ENCODE peak calls at places on chromosomes 2 and 18, in nine cellular contexts. One of them, this sample, is unnamed.

GRCh38 chr2:105732955-105733607 is 11.6 kb upstream of the NCK2 start:
- DNase-seq in H7: no peak
- DNase-seq in neural crest cell: no peak
- DNase-seq in cardiac muscle cell: no peak
- DNase-seq in NT2/D1: no peak
- DNase-seq in iPS DF 19.7: no peak
- DNase-seq in naive thymus-derived CD4-positive, alpha-beta T cell: no peak
- DNase-seq in activated CD4-positive, alpha-beta T cell treated with anti-CD3 and anti-CD28 coated beads for 4 hours: no peak
- DNase-seq in D721Med: no peak
- DNase-seq in this sample: no peak

GRCh38 chr18:60549338-60549960 is 176.9 kb upstream of the MC4R start:
- DNase-seq in D721Med: peak; percentile 56
- DNase-seq in naive thymus-derived CD4-positive, alpha-beta T cell: no peak
- DNase-seq in activated CD4-positive, alpha-beta T cell treated with anti-CD3 and anti-CD28 coated beads for 4 hours: no peak
- DNase-seq in iPS DF 19.7: no peak
- DNase-seq in cardiac muscle cell: peak; percentile 87
- DNase-seq in NT2/D1: peak; percentile 30
- DNase-seq in neural crest cell: peak; percentile 28
- DNase-seq in H7: no peak
- DNase-seq in this sample: peak; percentile 68

GRCh38 chr2:120425014-120425413 is 79.1 kb downstream of the INHBB start:
- DNase-seq in H7: no peak
- DNase-seq in naive thymus-derived CD4-positive, alpha-beta T cell: no peak
- DNase-seq in neural crest cell: no peak
- DNase-seq in iPS DF 19.7: no peak
- DNase-seq in activated CD4-positive, alpha-beta T cell treated with anti-CD3 and anti-CD28 coated beads for 4 hours: no peak
- DNase-seq in cardiac muscle cell: no peak
- DNase-seq in NT2/D1: no peak
- DNase-seq in D721Med: no peak
- DNase-seq in this sample: no peak

GRCh38 chr18:23972416-23972815 is 42.1 kb upstream of the TTC39C start:
- DNase-seq in H7: no peak
- DNase-seq in cardiac muscle cell: no peak
- DNase-seq in D721Med: no peak
- DNase-seq in neural crest cell: no peak
- DNase-seq in NT2/D1: no peak
- DNase-seq in activated CD4-positive, alpha-beta T cell treated with anti-CD3 and anti-CD28 coated beads for 4 hours: peak; percentile 33
- DNase-seq in naive thymus-derived CD4-positive, alpha-beta T cell: no peak
- DNase-seq in iPS DF 19.7: no peak
- DNase-seq in this sample: no peak

GRCh38 chr2:69113627-69114026 is 100.6 kb downstream of the ANTXR1 start:
- DNase-seq in cardiac muscle cell: no peak
- DNase-seq in iPS DF 19.7: no peak
- DNase-seq in naive thymus-derived CD4-positive, alpha-beta T cell: no peak
- DNase-seq in H7: no peak
- DNase-seq in D721Med: no peak
- DNase-seq in neural crest cell: no peak
- DNase-seq in NT2/D1: no peak
- DNase-seq in activated CD4-positive, alpha-beta T cell treated with anti-CD3 and anti-CD28 coated beads for 4 hours: no peak
- DNase-seq in this sample: no peak

GRCh38 chr2:149169653-149170052 is 131.2 kb downstream of the LYPD6B start:
- DNase-seq in NT2/D1: no peak
- DNase-seq in cardiac muscle cell: no peak
- DNase-seq in D721Med: no peak
- DNase-seq in iPS DF 19.7: no peak
- DNase-seq in activated CD4-positive, alpha-beta T cell treated with anti-CD3 and anti-CD28 coated beads for 4 hours: no peak
- DNase-seq in neural crest cell: no peak
- DNase-seq in naive thymus-derived CD4-positive, alpha-beta T cell: no peak
- DNase-seq in H7: no peak
- DNase-seq in this sample: no peak

GRCh38 chr2:100831831-100832230 is 11.9 kb downstream of the NPAS2 start:
- DNase-seq in iPS DF 19.7: no peak
- DNase-seq in cardiac muscle cell: no peak
- DNase-seq in H7: no peak
- DNase-seq in naive thymus-derived CD4-positive, alpha-beta T cell: no peak
- DNase-seq in activated CD4-positive, alpha-beta T cell treated with anti-CD3 and anti-CD28 coated beads for 4 hours: no peak
- DNase-seq in neural crest cell: no peak
- DNase-seq in NT2/D1: no peak
- DNase-seq in D721Med: no peak
- DNase-seq in this sample: no peak

GRCh38 chr2:40243581-40243980 is 208.3 kb downstream of the SLC8A1 start:
- DNase-seq in naive thymus-derived CD4-positive, alpha-beta T cell: no peak
- DNase-seq in D721Med: no peak
- DNase-seq in NT2/D1: no peak
- DNase-seq in neural crest cell: no peak
- DNase-seq in cardiac muscle cell: peak; percentile 36
- DNase-seq in iPS DF 19.7: no peak
- DNase-seq in activated CD4-positive, alpha-beta T cell treated with anti-CD3 and anti-CD28 coated beads for 4 hours: no peak
- DNase-seq in H7: no peak
- DNase-seq in this sample: peak; percentile 56

GRCh38 chr2:133346654-133347053 is 221.6 kb downstream of the NCKAP5 start:
- DNase-seq in NT2/D1: no peak
- DNase-seq in H7: no peak
- DNase-seq in naive thymus-derived CD4-positive, alpha-beta T cell: no peak
- DNase-seq in activated CD4-positive, alpha-beta T cell treated with anti-CD3 and anti-CD28 coated beads for 4 hours: no peak
- DNase-seq in cardiac muscle cell: no peak
- DNase-seq in D721Med: no peak
- DNase-seq in neural crest cell: no peak
- DNase-seq in iPS DF 19.7: no peak
- DNase-seq in this sample: no peak

GRCh38 chr2:1283020-1283801 is 130.1 kb upstream of the TPO start:
- DNase-seq in D721Med: no peak
- DNase-seq in cardiac muscle cell: no peak
- DNase-seq in H7: no peak
- DNase-seq in iPS DF 19.7: no peak
- DNase-seq in NT2/D1: no peak
- DNase-seq in activated CD4-positive, alpha-beta T cell treated with anti-CD3 and anti-CD28 coated beads for 4 hours: no peak
- DNase-seq in neural crest cell: no peak
- DNase-seq in naive thymus-derived CD4-positive, alpha-beta T cell: no peak
- DNase-seq in this sample: no peak

GRCh38 chr2:1446281-1446680 is 33.0 kb downstream of the TPO start:
- DNase-seq in H7: no peak
- DNase-seq in activated CD4-positive, alpha-beta T cell treated with anti-CD3 and anti-CD28 coated beads for 4 hours: no peak
- DNase-seq in D721Med: no peak
- DNase-seq in neural crest cell: no peak
- DNase-seq in naive thymus-derived CD4-positive, alpha-beta T cell: no peak
- DNase-seq in cardiac muscle cell: no peak
- DNase-seq in NT2/D1: no peak
- DNase-seq in iPS DF 19.7: no peak
- DNase-seq in this sample: no peak

GRCh38 chr2:42493885-42494433 is at the start of gene KCNG3:
- DNase-seq in D721Med: no peak
- DNase-seq in H7: peak; percentile 94
- DNase-seq in iPS DF 19.7: no peak
- DNase-seq in neural crest cell: peak; percentile 55
- DNase-seq in NT2/D1: peak; percentile 81
- DNase-seq in cardiac muscle cell: peak; percentile 78
- DNase-seq in naive thymus-derived CD4-positive, alpha-beta T cell: peak; percentile 61
- DNase-seq in activated CD4-positive, alpha-beta T cell treated with anti-CD3 and anti-CD28 coated beads for 4 hours: peak; percentile 77
- DNase-seq in this sample: peak; percentile 75

GRCh38 chr2:200786826-200787225 is 24.9 kb upstream of the BZW1 start:
- DNase-seq in activated CD4-positive, alpha-beta T cell treated with anti-CD3 and anti-CD28 coated beads for 4 hours: no peak
- DNase-seq in iPS DF 19.7: no peak
- DNase-seq in D721Med: no peak
- DNase-seq in cardiac muscle cell: no peak
- DNase-seq in H7: no peak
- DNase-seq in NT2/D1: no peak
- DNase-seq in naive thymus-derived CD4-positive, alpha-beta T cell: no peak
- DNase-seq in neural crest cell: no peak
- DNase-seq in this sample: no peak

GRCh38 chr2:191404568-191404991 is 159.4 kb downstream of the MYO1B start:
- DNase-seq in H7: no peak
- DNase-seq in iPS DF 19.7: no peak
- DNase-seq in NT2/D1: no peak
- DNase-seq in cardiac muscle cell: no peak
- DNase-seq in naive thymus-derived CD4-positive, alpha-beta T cell: no peak
- DNase-seq in activated CD4-positive, alpha-beta T cell treated with anti-CD3 and anti-CD28 coated beads for 4 hours: no peak
- DNase-seq in neural crest cell: no peak
- DNase-seq in D721Med: no peak
- DNase-seq in this sample: no peak

GRCh38 chr2:14720319-14720718 is 87.8 kb downstream of the LRATD1 start:
- DNase-seq in NT2/D1: no peak
- DNase-seq in activated CD4-positive, alpha-beta T cell treated with anti-CD3 and anti-CD28 coated beads for 4 hours: no peak
- DNase-seq in H7: no peak
- DNase-seq in iPS DF 19.7: no peak
- DNase-seq in neural crest cell: no peak
- DNase-seq in naive thymus-derived CD4-positive, alpha-beta T cell: no peak
- DNase-seq in D721Med: no peak
- DNase-seq in cardiac muscle cell: no peak
- DNase-seq in this sample: no peak

GRCh38 chr2:880201-880970 is 70.3 kb upstream of the SNTG2 start:
- DNase-seq in H7: peak; percentile 43
- DNase-seq in activated CD4-positive, alpha-beta T cell treated with anti-CD3 and anti-CD28 coated beads for 4 hours: no peak
- DNase-seq in cardiac muscle cell: no peak
- DNase-seq in iPS DF 19.7: no peak
- DNase-seq in naive thymus-derived CD4-positive, alpha-beta T cell: no peak
- DNase-seq in D721Med: no peak
- DNase-seq in NT2/D1: no peak
- DNase-seq in neural crest cell: no peak
- DNase-seq in this sample: no peak

GRCh38 chr2:127565261-127566138 is 30.0 kb downstream of the MYO7B start:
- DNase-seq in H7: no peak
- DNase-seq in NT2/D1: no peak
- DNase-seq in iPS DF 19.7: no peak
- DNase-seq in neural crest cell: no peak
- DNase-seq in naive thymus-derived CD4-positive, alpha-beta T cell: no peak
- DNase-seq in cardiac muscle cell: no peak
- DNase-seq in D721Med: no peak
- DNase-seq in activated CD4-positive, alpha-beta T cell treated with anti-CD3 and anti-CD28 coated beads for 4 hours: no peak
- DNase-seq in this sample: no peak

GRCh38 chr2:223042284-223042683 is 9.7 kb upstream of the KCNE4 start:
- DNase-seq in cardiac muscle cell: no peak
- DNase-seq in NT2/D1: no peak
- DNase-seq in H7: no peak
- DNase-seq in iPS DF 19.7: no peak
- DNase-seq in D721Med: no peak
- DNase-seq in naive thymus-derived CD4-positive, alpha-beta T cell: no peak
- DNase-seq in activated CD4-positive, alpha-beta T cell treated with anti-CD3 and anti-CD28 coated beads for 4 hours: no peak
- DNase-seq in neural crest cell: no peak
- DNase-seq in this sample: no peak

GRCh38 chr2:233503947-233504637 is 62.5 kb downstream of the USP40 start:
- DNase-seq in neural crest cell: no peak
- DNase-seq in activated CD4-positive, alpha-beta T cell treated with anti-CD3 and anti-CD28 coated beads for 4 hours: no peak
- DNase-seq in cardiac muscle cell: no peak
- DNase-seq in H7: no peak
- DNase-seq in naive thymus-derived CD4-positive, alpha-beta T cell: no peak
- DNase-seq in D721Med: no peak
- DNase-seq in iPS DF 19.7: no peak
- DNase-seq in NT2/D1: no peak
- DNase-seq in this sample: no peak

GRCh38 chr2:96805026-96805425 is 11.0 kb upstream of the CNNM3 start:
- DNase-seq in iPS DF 19.7: no peak
- DNase-seq in cardiac muscle cell: no peak
- DNase-seq in H7: no peak
- DNase-seq in D721Med: no peak
- DNase-seq in NT2/D1: no peak
- DNase-seq in activated CD4-positive, alpha-beta T cell treated with anti-CD3 and anti-CD28 coated beads for 4 hours: no peak
- DNase-seq in naive thymus-derived CD4-positive, alpha-beta T cell: no peak
- DNase-seq in neural crest cell: no peak
- DNase-seq in this sample: no peak

GRCh38 chr2:85130407-85130806 is 2.8 kb upstream of the TCF7L1 start:
- DNase-seq in iPS DF 19.7: no peak
- DNase-seq in NT2/D1: no peak
- DNase-seq in neural crest cell: no peak
- DNase-seq in H7: no peak
- DNase-seq in D721Med: no peak
- DNase-seq in naive thymus-derived CD4-positive, alpha-beta T cell: no peak
- DNase-seq in cardiac muscle cell: no peak
- DNase-seq in activated CD4-positive, alpha-beta T cell treated with anti-CD3 and anti-CD28 coated beads for 4 hours: no peak
- DNase-seq in this sample: no peak

GRCh38 chr2:131413148-131413747 is 49.3 kb upstream of the RAB6D start:
- DNase-seq in naive thymus-derived CD4-positive, alpha-beta T cell: no peak
- DNase-seq in D721Med: no peak
- DNase-seq in H7: peak; percentile 40
- DNase-seq in iPS DF 19.7: no peak
- DNase-seq in activated CD4-positive, alpha-beta T cell treated with anti-CD3 and anti-CD28 coated beads for 4 hours: no peak
- DNase-seq in neural crest cell: peak; percentile 45
- DNase-seq in cardiac muscle cell: peak; percentile 71
- DNase-seq in NT2/D1: peak; percentile 64
- DNase-seq in this sample: peak; percentile 26

GRCh38 chr2:207792244-207792785 is 22.6 kb upstream of the FZD5 start:
- DNase-seq in NT2/D1: no peak
- DNase-seq in neural crest cell: no peak
- DNase-seq in activated CD4-positive, alpha-beta T cell treated with anti-CD3 and anti-CD28 coated beads for 4 hours: no peak
- DNase-seq in iPS DF 19.7: no peak
- DNase-seq in cardiac muscle cell: no peak
- DNase-seq in H7: peak; percentile 77
- DNase-seq in D721Med: no peak
- DNase-seq in naive thymus-derived CD4-positive, alpha-beta T cell: no peak
- DNase-seq in this sample: no peak

GRCh38 chr2:157334335-157334734 is 8.7 kb upstream of the ERMN start:
- DNase-seq in iPS DF 19.7: no peak
- DNase-seq in cardiac muscle cell: no peak
- DNase-seq in NT2/D1: no peak
- DNase-seq in naive thymus-derived CD4-positive, alpha-beta T cell: no peak
- DNase-seq in activated CD4-positive, alpha-beta T cell treated with anti-CD3 and anti-CD28 coated beads for 4 hours: no peak
- DNase-seq in D721Med: no peak
- DNase-seq in H7: no peak
- DNase-seq in neural crest cell: no peak
- DNase-seq in this sample: no peak

GRCh38 chr2:20509301-20509765 is 62.5 kb downstream of the RHOB start:
- DNase-seq in neural crest cell: no peak
- DNase-seq in NT2/D1: no peak
- DNase-seq in D721Med: no peak
- DNase-seq in naive thymus-derived CD4-positive, alpha-beta T cell: no peak
- DNase-seq in activated CD4-positive, alpha-beta T cell treated with anti-CD3 and anti-CD28 coated beads for 4 hours: no peak
- DNase-seq in H7: peak; percentile 28
- DNase-seq in cardiac muscle cell: no peak
- DNase-seq in iPS DF 19.7: no peak
- DNase-seq in this sample: no peak